ENCODE peak calls at places on chromosomes 12 and 14, in four cellular contexts. One of them, this sample, is unnamed. For H3K4me1 and H3K27me3, the result is how much of the 10 kb centered on the place peaks cover.

GRCh38 chr12:113369391-113369790 is 11.0 kb downstream of the PLBD2 start:
- DNase-seq in psoas muscle: no peak
- DNase-seq in heart left ventricle: no peak
- DNase-seq in A673: no peak
- DNase-seq in this sample: no peak

GRCh38 chr14:98731701-98732100 is 540.3 kb downstream of the BCL11B start:
- DNase-seq in psoas muscle: no peak
- DNase-seq in A673: no peak
- DNase-seq in heart left ventricle: no peak
- DNase-seq in this sample: no peak

GRCh38 chr12:116613256-116613655 is 54.1 kb downstream of the MAP1LC3B2 start:
- DNase-seq in heart left ventricle: no peak
- DNase-seq in A673: no peak
- DNase-seq in psoas muscle: no peak
- DNase-seq in this sample: no peak

GRCh38 chr12:116880817-116881324 is 370 bp downstream of the HRK start:
- DNase-seq in heart left ventricle: peak
- DNase-seq in psoas muscle: peak
- DNase-seq in A673: peak
- DNase-seq in this sample: peak

GRCh38 chr12:4421590-4422031 is 24.0 kb downstream of the FGF6 start:
- DNase-seq in A673: peak
- DNase-seq in psoas muscle: no peak
- DNase-seq in heart left ventricle: no peak
- DNase-seq in this sample: no peak

GRCh38 chr12:127263621-127264020 is 1003.3 kb upstream of the TMEM132C start:
- DNase-seq in heart left ventricle: no peak
- DNase-seq in A673: no peak
- DNase-seq in psoas muscle: no peak
- DNase-seq in this sample: no peak

GRCh38 chr12:31702047-31702446 is 26.8 kb downstream of the AMN1 start:
- DNase-seq in A673: peak
- DNase-seq in heart left ventricle: no peak
- DNase-seq in psoas muscle: no peak
- DNase-seq in this sample: no peak

GRCh38 chr12:101414533-101415119 is 7.1 kb upstream of the ARL1 start:
- DNase-seq in psoas muscle: no peak
- DNase-seq in heart left ventricle: peak
- DNase-seq in A673: peak
- DNase-seq in this sample: peak

GRCh38 chr14:75158843-75159614 is 17.4 kb downstream of the TMED10 start:
- DNase-seq in heart left ventricle: no peak
- DNase-seq in A673: no peak
- DNase-seq in psoas muscle: no peak
- DNase-seq in this sample: no peak

GRCh38 chr14:105249175-105250007 is 1.1 kb downstream of the BTBD6 start:
- DNase-seq in psoas muscle: peak
- DNase-seq in A673: peak
- DNase-seq in heart left ventricle: no peak
- DNase-seq in this sample: no peak

GRCh38 chr14:91278383-91278715 is 33.8 kb upstream of the GPR68 start:
- DNase-seq in heart left ventricle: no peak
- DNase-seq in psoas muscle: peak
- DNase-seq in A673: no peak
- DNase-seq in this sample: no peak

GRCh38 chr14:103688906-103689902 is 26.0 kb downstream of the XRCC3 start:
- DNase-seq in heart left ventricle: peak
- DNase-seq in psoas muscle: no peak
- DNase-seq in A673: no peak
- DNase-seq in this sample: no peak

GRCh38 chr12:4215862-4216541 is 57.6 kb upstream of the CCND2 start:
- DNase-seq in A673: no peak
- DNase-seq in psoas muscle: no peak
- DNase-seq in heart left ventricle: no peak
- DNase-seq in this sample: no peak

GRCh38 chr14:97273540-97273939 is 476.4 kb downstream of the VRK1 start:
- DNase-seq in A673: no peak
- DNase-seq in psoas muscle: no peak
- DNase-seq in heart left ventricle: no peak
- DNase-seq in this sample: no peak

GRCh38 chr12:16913832-16914490 is 308.0 kb upstream of the LMO3 start:
- DNase-seq in heart left ventricle: no peak
- DNase-seq in A673: no peak
- DNase-seq in psoas muscle: no peak
- DNase-seq in this sample: no peak

GRCh38 chr12:110998165-110998564 is 77.8 kb upstream of the MYL2 start:
- DNase-seq in heart left ventricle: no peak
- DNase-seq in A673: peak
- DNase-seq in psoas muscle: no peak
- DNase-seq in this sample: no peak

GRCh38 chr12:5037795-5038357 is 5.8 kb upstream of the KCNA5 start:
- DNase-seq in A673: no peak
- DNase-seq in heart left ventricle: no peak
- DNase-seq in psoas muscle: no peak
- DNase-seq in this sample: no peak

GRCh38 chr12:41108032-41108431 is 80.1 kb upstream of the PDZRN4 start:
- DNase-seq in A673: no peak
- DNase-seq in heart left ventricle: no peak
- DNase-seq in psoas muscle: no peak
- DNase-seq in this sample: no peak

GRCh38 chr12:118459110-118459509 is 82.8 kb downstream of the SUDS3 start:
- DNase-seq in A673: no peak
- DNase-seq in heart left ventricle: no peak
- DNase-seq in psoas muscle: no peak
- DNase-seq in this sample: no peak

GRCh38 chr12:118456741-118457140 is 80.4 kb downstream of the SUDS3 start:
- DNase-seq in heart left ventricle: no peak
- DNase-seq in A673: no peak
- DNase-seq in psoas muscle: no peak
- DNase-seq in this sample: no peak

GRCh38 chr12:118455327-118455726 is 79.0 kb downstream of the SUDS3 start:
- DNase-seq in heart left ventricle: no peak
- DNase-seq in psoas muscle: no peak
- DNase-seq in A673: no peak
- DNase-seq in this sample: no peak
- H3K4me1 ChIP-seq in heart left ventricle: under half
- H3K4me1 ChIP-seq in psoas muscle: under half
- H3K4me1 ChIP-seq in A673: under half
- H3K4me1 ChIP-seq in this sample: under half

GRCh38 chr14:69259176-69259530 is 805 bp upstream of the GALNT16 start:
- DNase-seq in A673: no peak
- DNase-seq in heart left ventricle: no peak
- DNase-seq in psoas muscle: no peak
- DNase-seq in this sample: no peak
- H3K27me3 ChIP-seq in A673: half or more
- H3K27me3 ChIP-seq in heart left ventricle: under half
- H3K27me3 ChIP-seq in psoas muscle: half or more
- H3K27me3 ChIP-seq in this sample: under half

GRCh38 chr12:92365836-92366235 is 220.2 kb upstream of the BTG1 start:
- DNase-seq in heart left ventricle: no peak
- DNase-seq in psoas muscle: no peak
- DNase-seq in A673: no peak
- DNase-seq in this sample: no peak
- H3K4me1 ChIP-seq in heart left ventricle: under half
- H3K4me1 ChIP-seq in psoas muscle: under half
- H3K4me1 ChIP-seq in A673: under half
- H3K4me1 ChIP-seq in this sample: under half

GRCh38 chr14:56400426-56400825 is 179.2 kb upstream of the TMEM260 start:
- DNase-seq in psoas muscle: no peak
- DNase-seq in heart left ventricle: no peak
- DNase-seq in A673: no peak
- DNase-seq in this sample: no peak
- H3K27me3 ChIP-seq in psoas muscle: under half
- H3K27me3 ChIP-seq in heart left ventricle: under half
- H3K27me3 ChIP-seq in A673: under half
- H3K27me3 ChIP-seq in this sample: under half

GRCh38 chr12:44015333-44015941 is 179.6 kb downstream of the TMEM117 start:
- DNase-seq in A673: peak
- DNase-seq in heart left ventricle: no peak
- DNase-seq in psoas muscle: no peak
- DNase-seq in this sample: no peak
- H3K4me1 ChIP-seq in A673: under half
- H3K4me1 ChIP-seq in heart left ventricle: under half
- H3K4me1 ChIP-seq in psoas muscle: under half
- H3K4me1 ChIP-seq in this sample: under half

GRCh38 chr12:52222692-52223091 is 10.4 kb upstream of the KRT7 start:
- DNase-seq in psoas muscle: no peak
- DNase-seq in A673: no peak
- DNase-seq in heart left ventricle: no peak
- DNase-seq in this sample: peak
- H3K27me3 ChIP-seq in psoas muscle: under half
- H3K27me3 ChIP-seq in A673: under half
- H3K27me3 ChIP-seq in heart left ventricle: under half
- H3K27me3 ChIP-seq in this sample: under half

GRCh38 chr14:69613312-69614073 is 2.1 kb downstream of the SUSD6 start:
- DNase-seq in A673: no peak
- DNase-seq in psoas muscle: no peak
- DNase-seq in heart left ventricle: no peak
- DNase-seq in this sample: no peak
- H3K4me1 ChIP-seq in A673: under half
- H3K4me1 ChIP-seq in psoas muscle: half or more
- H3K4me1 ChIP-seq in heart left ventricle: under half
- H3K4me1 ChIP-seq in this sample: half or more

GRCh38 chr12:132408626-132409494 is 79.5 kb upstream of the GALNT9 start:
- DNase-seq in heart left ventricle: no peak
- DNase-seq in psoas muscle: no peak
- DNase-seq in A673: no peak
- DNase-seq in this sample: no peak
- H3K27me3 ChIP-seq in heart left ventricle: under half
- H3K27me3 ChIP-seq in psoas muscle: under half
- H3K27me3 ChIP-seq in A673: under half
- H3K27me3 ChIP-seq in this sample: under half

This sample was measured in body of pancreas.